ENCODE peak calls at places on chromosomes 1 and 21, in seven cellular contexts. S is A549, Y is gastrocnemius medialis, D is heart left ventricle, N is sigmoid colon, G is prostate gland, I is spleen. R is an unnamed sample.

GRCh38 chr1:43613075-43613942 is 36.6 kb upstream of the KDM4A start:
- DNase-seq in S (no peak), Y (no peak), D (no peak), N (no peak), G (no peak), I (no peak), R (no peak)

GRCh38 chr1:181391297-181391905 is 91.9 kb upstream of the CACNA1E start:
- DNase-seq in S (no peak), Y (no peak), D (no peak), N (no peak), G (no peak), I (no peak), R (no peak)

GRCh38 chr1:18336811-18337210 is 143.9 kb upstream of the KLHDC7A start:
- DNase-seq in S (no peak), Y (no peak), D (no peak), N (no peak), G (no peak), I (no peak), R (no peak)

GRCh38 chr1:227891223-227891954 is 56.3 kb downstream of the WNT9A start:
- DNase-seq in S (no peak), Y (no peak), D (no peak), N (peak), G (peak), I (peak), R (peak)

GRCh38 chr1:199774433-199775089 is 252.9 kb upstream of the NR5A2 start:
- DNase-seq in S (peak), Y (no peak), D (no peak), N (no peak), G (no peak), I (no peak), R (no peak)

GRCh38 chr1:45772971-45773370 is 22.5 kb upstream of the IPP start:
- DNase-seq in S (no peak), Y (no peak), D (no peak), N (no peak), G (no peak), I (no peak), R (no peak)

GRCh38 chr1:2132222-2133038 is 62.1 kb downstream of the FAAP20 start:
- DNase-seq in S (no peak), Y (no peak), D (peak), N (peak), G (no peak), I (peak), R (no peak)

GRCh38 chr21:21301013-21301412 is 302.8 kb downstream of the NCAM2 start:
- DNase-seq in S (no peak), Y (no peak), D (no peak), N (no peak), G (no peak), I (no peak), R (no peak)

GRCh38 chr1:225422795-225423517 is 4.9 kb downstream of the LBR start:
- DNase-seq in S (no peak), Y (no peak), D (no peak), N (no peak), G (no peak), I (no peak), R (no peak)

GRCh38 chr1:119906927-119907652 is 10.8 kb upstream of the ADAM30 start:
- DNase-seq in S (no peak), Y (no peak), D (no peak), N (no peak), G (no peak), I (no peak), R (no peak)

GRCh38 chr21:45356653-45357435 is 48.1 kb upstream of the COL18A1 start:
- DNase-seq in S (no peak), Y (no peak), D (no peak), N (no peak), G (no peak), I (no peak), R (no peak)

GRCh38 chr21:45358261-45358670 is 46.7 kb upstream of the COL18A1 start:
- DNase-seq in S (no peak), Y (no peak), D (no peak), N (no peak), G (no peak), I (no peak), R (no peak)

GRCh38 chr21:45356251-45356650 is 48.7 kb upstream of the COL18A1 start:
- DNase-seq in S (no peak), Y (no peak), D (no peak), N (no peak), G (no peak), I (no peak), R (no peak)

GRCh38 chr21:45358711-45359310 is 46.2 kb upstream of the COL18A1 start:
- DNase-seq in S (no peak), Y (no peak), D (no peak), N (no peak), G (no peak), I (no peak), R (no peak)

GRCh38 chr21:45357436-45358260 is 47.3 kb upstream of the COL18A1 start:
- DNase-seq in S (no peak), Y (peak), D (peak), N (peak), G (no peak), I (no peak), R (no peak)
- TF ChIP-seq CTCF in S (no peak), Y (no peak), D (no peak), N (no peak), G (no peak), I (no peak), R (no peak)

GRCh38 chr1:184974086-184974836 is at the start of gene NIBAN1:
- DNase-seq in S (peak), Y (peak), D (peak), N (peak), G (peak), I (peak), R (peak)
- TF ChIP-seq POLR2A in S (peak), Y (peak), D (no peak), N (peak), G (peak), I (no peak), R (no peak)

GRCh38 chr1:116666747-116667576 is 571 bp downstream of the IGSF3 start:
- DNase-seq in S (no peak), Y (no peak), D (no peak), N (no peak), G (peak), I (no peak), R (no peak)
- H3K4me3 ChIP-seq in S (peak), Y (peak), D (peak), N (peak), G (peak), I (peak), R (peak)

GRCh38 chr1:16072616-16073484 is 601 bp downstream of the FAM131C start:
- DNase-seq in S (peak), Y (no peak), D (no peak), N (no peak), G (no peak), I (no peak), R (no peak)
- TF ChIP-seq CTCF in S (no peak), Y (no peak), D (no peak), N (no peak), G (no peak), I (no peak), R (no peak)